ENCODE peak calls at places on chromosomes 11 and 22, in seven cellular contexts. W is HCT116, F is GM12878, S is H1, P is HepG2, H is K562, Y is SK-N-SH. N is an unnamed sample.

GRCh38 chr11:93031386-93031785 is 61.9 kb downstream of the MTNR1B start:
- DNase-seq in Y (no peak), F (no peak), S (no peak), W (no peak), P (no peak), H (peak), N (no peak)

GRCh38 chr11:65429069-65429681 is 6.6 kb downstream of the NEAT1 start:
- DNase-seq in F (no peak), W (no peak), Y (no peak), H (peak), S (no peak), P (no peak), N (no peak)

GRCh38 chr11:3022300-3022967 is 30.3 kb upstream of the NAP1L4 start:
- DNase-seq in Y (no peak), P (no peak), S (no peak), F (peak), H (no peak), W (no peak), N (no peak)

GRCh38 chr11:35304393-35304790 is 115.0 kb downstream of the SLC1A2 start:
- DNase-seq in S (no peak), P (peak), W (no peak), H (no peak), Y (no peak), F (no peak), N (no peak)

GRCh38 chr11:63599211-63600122 is 14.8 kb downstream of the PLAAT3 start:
- DNase-seq in F (no peak), P (no peak), W (no peak), Y (peak), H (no peak), S (no peak), N (no peak)

GRCh38 chr11:120131941-120132644 is 5.8 kb downstream of the TRIM29 start:
- DNase-seq in F (no peak), H (no peak), S (peak), W (no peak), P (peak), Y (no peak), N (no peak)

GRCh38 chr22:32389685-32390084 is 22.4 kb downstream of the RTCB start:
- DNase-seq in F (no peak), Y (peak), H (peak), S (peak), W (no peak), P (no peak), N (no peak)

GRCh38 chr11:56885182-56885581 is 103.5 kb upstream of the OR5AK2 start:
- DNase-seq in W (no peak), P (peak), H (no peak), Y (peak), S (no peak), F (no peak), N (no peak)

GRCh38 chr11:14852571-14853177 is 39.4 kb downstream of the CYP2R1 start:
- DNase-seq in W (peak), S (no peak), P (no peak), H (peak), F (no peak), Y (no peak), N (no peak)

GRCh38 chr11:20617346-20617745 is 17.9 kb downstream of the SLC6A5 start:
- DNase-seq in W (no peak), S (no peak), F (no peak), Y (peak), P (no peak), H (no peak), N (no peak)

GRCh38 chr11:64644348-64645242 is 53.6 kb downstream of the SLC22A12 start:
- DNase-seq in P (no peak), S (peak), W (no peak), H (no peak), Y (peak), F (no peak), N (no peak)

GRCh38 chr11:5123802-5124521 is 14.2 kb downstream of the OR52A5 start:
- DNase-seq in H (peak), S (peak), P (peak), W (peak), Y (peak), F (peak), N (peak)

GRCh38 chr11:27740362-27741024 is 40.2 kb upstream of the BDNF start:
- DNase-seq in W (no peak), P (no peak), Y (no peak), S (no peak), F (no peak), H (no peak), N (no peak)

GRCh38 chr22:17699696-17700330 is 61.3 kb downstream of the BCL2L13 start:
- DNase-seq in W (no peak), H (no peak), P (no peak), Y (no peak), F (no peak), S (no peak), N (no peak)

GRCh38 chr11:125593113-125593761 is 585 bp downstream of the STT3A start:
- DNase-seq in P (peak), H (peak), F (no peak), W (peak), Y (no peak), S (no peak), N (peak)

GRCh38 chr22:39223091-39223710 is 21.6 kb downstream of the PDGFB start:
- DNase-seq in S (no peak), H (no peak), F (no peak), W (no peak), P (no peak), Y (no peak), N (no peak)

GRCh38 chr22:44702479-44703219 is 645 bp downstream of the PRR5 start:
- DNase-seq in H (no peak), S (peak), W (no peak), P (no peak), F (no peak), Y (peak), N (no peak)

GRCh38 chr11:3840870-3841425 is at the start of gene RHOG:
- DNase-seq in P (peak), Y (peak), H (peak), W (no peak), F (no peak), S (peak), N (no peak)

GRCh38 chr11:19218801-19219460 is 17.1 kb upstream of the CSRP3 start:
- DNase-seq in Y (peak), W (no peak), H (peak), F (no peak), S (no peak), P (no peak), N (no peak)

GRCh38 chr11:23688835-23689234 is 808.0 kb upstream of the LUZP2 start:
- DNase-seq in H (no peak), Y (no peak), P (no peak), F (no peak), W (no peak), S (no peak), N (no peak)

GRCh38 chr11:61834278-61835004 is 6.3 kb downstream of the FADS2 start:
- DNase-seq in S (peak), W (no peak), P (no peak), F (peak), H (peak), Y (peak), N (no peak)

GRCh38 chr22:17726561-17727243 is 47.6 kb downstream of the BID start:
- DNase-seq in Y (no peak), H (no peak), S (no peak), F (no peak), W (no peak), P (no peak), N (no peak)

GRCh38 chr11:35277827-35278226 is 138.9 kb downstream of the CD44 start:
- DNase-seq in S (no peak), P (no peak), F (no peak), H (no peak), W (no peak), Y (no peak), N (no peak)

GRCh38 chr11:77197626-77198320 is 69.7 kb downstream of the MYO7A start:
- DNase-seq in Y (no peak), S (no peak), W (no peak), P (no peak), F (no peak), H (no peak), N (no peak)

GRCh38 chr11:98589975-98590374 is 430.8 kb upstream of the CNTN5 start:
- DNase-seq in F (no peak), Y (no peak), W (no peak), P (no peak), H (no peak), S (no peak), N (no peak)

GRCh38 chr11:57274904-57275498 is 38.0 kb upstream of the APLNR start:
- DNase-seq in W (no peak), S (no peak), F (no peak), P (no peak), Y (no peak), H (no peak), N (no peak)

GRCh38 chr11:112942966-112943643 is 18.1 kb upstream of the NCAM1 start:
- DNase-seq in S (no peak), W (no peak), Y (no peak), F (no peak), H (no peak), P (no peak), N (no peak)

GRCh38 chr11:130819561-130819960 is 96.7 kb downstream of the SNX19 start:
- DNase-seq in Y (no peak), S (no peak), F (no peak), H (no peak), W (no peak), P (no peak), N (no peak)

GRCh38 chr11:68437927-68438657 is 22.5 kb upstream of the PPP6R3 start:
- DNase-seq in Y (no peak), S (no peak), F (no peak), P (no peak), H (no peak), W (no peak), N (no peak)

GRCh38 chr11:68438658-68439259 is 21.8 kb upstream of the PPP6R3 start:
- DNase-seq in Y (no peak), W (no peak), S (no peak), H (no peak), F (no peak), P (no peak), N (no peak)

GRCh38 chr11:68436985-68437926 is 23.3 kb upstream of the PPP6R3 start:
- DNase-seq in Y (no peak), W (no peak), P (no peak), H (peak), S (no peak), F (no peak), N (peak)

GRCh38 chr11:68433541-68433940 is 27.0 kb upstream of the PPP6R3 start:
- DNase-seq in Y (no peak), P (no peak), W (no peak), S (no peak), F (no peak), H (no peak), N (no peak)

GRCh38 chr11:68436162-68436888 is 24.2 kb upstream of the PPP6R3 start:
- DNase-seq in H (no peak), P (no peak), W (no peak), S (no peak), F (no peak), Y (no peak), N (no peak)
- H3K27ac ChIP-seq in H (peak), P (no peak), W (no peak), S (peak), F (no peak), Y (peak), N (no peak)

GRCh38 chr11:75509201-75509600 is 16.5 kb downstream of the GDPD5 start:
- DNase-seq in P (no peak), H (no peak), F (no peak), Y (no peak), S (no peak), W (no peak), N (no peak)

GRCh38 chr11:75506827-75507226 is 18.9 kb downstream of the GDPD5 start:
- DNase-seq in S (no peak), Y (peak), F (no peak), H (no peak), W (no peak), P (no peak), N (no peak)

GRCh38 chr11:75507571-75507970 is 18.2 kb downstream of the GDPD5 start:
- DNase-seq in S (no peak), Y (no peak), W (no peak), F (no peak), H (no peak), P (no peak), N (no peak)

GRCh38 chr11:75505966-75506692 is 19.6 kb downstream of the GDPD5 start:
- DNase-seq in F (no peak), Y (peak), S (no peak), W (no peak), H (no peak), P (no peak), N (no peak)

DNA sequence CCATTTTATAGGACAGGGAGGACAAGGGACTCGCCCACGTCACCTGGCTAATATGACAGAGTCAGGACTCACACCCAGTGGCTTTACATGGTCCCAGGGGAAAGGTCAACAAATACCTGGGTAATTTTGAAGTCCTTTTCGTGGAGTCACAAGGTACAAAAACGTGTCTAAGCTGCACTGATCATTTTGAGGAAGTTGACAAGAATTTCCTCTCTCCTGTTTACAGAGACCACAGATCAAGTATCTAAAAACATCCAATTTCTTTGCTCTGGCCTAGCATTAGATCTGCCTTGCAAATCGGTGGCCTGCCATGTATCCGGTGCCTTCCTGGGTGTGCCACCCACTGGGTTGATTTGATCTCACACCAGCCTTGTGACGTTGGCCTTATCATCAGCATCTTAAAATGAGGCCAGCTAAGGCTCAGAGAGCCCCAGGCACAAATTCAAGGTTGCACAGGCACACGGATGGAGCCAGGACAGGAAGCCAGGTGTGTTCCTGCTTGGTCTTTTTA is 17.6 kb downstream of the GDPD5 start:
- DNase-seq in H (no peak), P (no peak), Y (peak), S (no peak), W (no peak), F (peak), N (no peak)
- TF ChIP-seq SIN3A in H (no peak), P (no peak), Y (no peak), S (no peak), W (no peak), F (no peak), N (no peak)

GRCh38 chr11:88179141-88179540 is 3.9 kb upstream of the RAB38 start:
- DNase-seq in Y (no peak), F (peak), S (no peak), W (no peak), H (no peak), P (no peak), N (no peak)

GRCh38 chr11:88178211-88178610 is 3.0 kb upstream of the RAB38 start:
- DNase-seq in F (no peak), H (no peak), P (no peak), W (no peak), Y (no peak), S (no peak), N (no peak)

GRCh38 chr11:88181776-88182175 is 6.5 kb upstream of the RAB38 start:
- DNase-seq in H (no peak), F (no peak), S (no peak), W (no peak), Y (no peak), P (no peak), N (no peak)

GRCh38 chr11:88179966-88180629 is 4.9 kb upstream of the RAB38 start:
- DNase-seq in W (no peak), P (no peak), F (no peak), S (no peak), Y (no peak), H (no peak), N (no peak)

GRCh38 chr11:88183233-88183632 is 8.0 kb upstream of the RAB38 start:
- DNase-seq in W (no peak), S (no peak), P (no peak), H (no peak), Y (no peak), F (no peak), N (no peak)
- H3K27ac ChIP-seq in W (no peak), S (no peak), P (no peak), H (no peak), Y (no peak), F (no peak), N (no peak)

GRCh38 chr22:29871684-29872083 is 11.3 kb upstream of the MTMR3 start:
- DNase-seq in S (peak), W (no peak), Y (no peak), F (no peak), H (peak), P (peak), N (no peak)

GRCh38 chr22:29872145-29872893 is 10.7 kb upstream of the MTMR3 start:
- DNase-seq in F (no peak), W (no peak), S (peak), P (no peak), Y (no peak), H (no peak), N (no peak)

GRCh38 chr22:29872989-29873388 is 10.0 kb upstream of the MTMR3 start:
- DNase-seq in S (peak), H (no peak), P (no peak), F (no peak), Y (no peak), W (no peak), N (no peak)

GRCh38 chr22:29867260-29867659 is 15.7 kb upstream of the MTMR3 start:
- DNase-seq in Y (no peak), W (no peak), P (no peak), S (no peak), F (no peak), H (no peak), N (no peak)

DNA sequence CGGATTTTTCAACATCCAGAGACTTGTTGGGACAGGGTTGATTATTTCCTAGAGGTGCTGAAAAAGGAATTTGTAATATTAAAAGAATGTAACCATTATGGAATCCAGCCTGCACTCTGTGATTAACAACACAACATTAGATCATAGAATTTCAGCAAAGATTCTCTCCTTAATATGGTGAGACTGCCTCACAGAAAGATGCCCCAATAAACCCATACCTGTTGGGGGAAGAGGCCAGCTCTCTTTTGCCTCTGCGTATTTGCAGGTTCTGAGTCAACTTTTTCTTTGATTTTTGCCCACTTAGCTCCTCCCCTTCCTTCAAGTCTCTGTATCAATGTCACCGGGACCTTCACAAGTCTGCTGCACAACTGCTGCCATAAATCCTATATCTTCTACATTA is 12.4 kb upstream of the MTMR3 start:
- DNase-seq in W (no peak), P (no peak), F (no peak), Y (no peak), S (no peak), H (no peak), N (no peak)
- TF ChIP-seq SIN3A in W (no peak), P (no peak), F (no peak), Y (no peak), S (no peak), H (no peak), N (no peak)

GRCh38 chr11:44777537-44778199 is 50.9 kb downstream of the TSPAN18 start:
- DNase-seq in W (no peak), S (peak), F (no peak), Y (no peak), H (no peak), P (no peak), N (no peak)
- H3K27ac ChIP-seq in W (no peak), S (no peak), F (no peak), Y (no peak), H (no peak), P (no peak), N (no peak)

GRCh38 chr22:37088108-37088605 is 21.4 kb downstream of the TMPRSS6 start:
- DNase-seq in F (no peak), S (no peak), H (peak), P (no peak), Y (no peak), W (peak), N (no peak)
- TF ChIP-seq SIN3A in F (no peak), S (no peak), H (no peak), P (no peak), Y (no peak), W (no peak), N (no peak)

GRCh38 chr22:30243671-30244465 is 2.7 kb downstream of the LIF start:
- DNase-seq in P (no peak), F (no peak), H (no peak), S (no peak), W (no peak), Y (no peak), N (no peak)
- H3K27ac ChIP-seq in P (no peak), F (no peak), H (no peak), S (no peak), W (peak), Y (no peak), N (peak)